ENCODE peak calls at places on chromosome 4, in six cellular contexts. One of them, this sample, is unnamed.

GRCh38 chr4:170990989-170991589 is 822.1 kb upstream of the GALNTL6 start:
- DNase-seq in prostate gland: no peak
- DNase-seq in sigmoid colon: no peak
- DNase-seq in GM12878: no peak
- DNase-seq in breast epithelium: no peak
- DNase-seq in HCT116: peak; percentile 37
- DNase-seq in this sample: no peak

GRCh38 chr4:137755033-137755471 is 222.8 kb upstream of the PCDH18 start:
- DNase-seq in prostate gland: no peak
- DNase-seq in sigmoid colon: no peak
- DNase-seq in GM12878: no peak
- DNase-seq in breast epithelium: no peak
- DNase-seq in HCT116: peak; percentile 54
- DNase-seq in this sample: no peak

GRCh38 chr4:47736555-47736954 is 101.3 kb downstream of the CORIN start:
- DNase-seq in prostate gland: no peak
- DNase-seq in sigmoid colon: no peak
- DNase-seq in GM12878: no peak
- DNase-seq in breast epithelium: no peak
- DNase-seq in HCT116: no peak
- DNase-seq in this sample: no peak

GRCh38 chr4:108193891-108194672 is 25.4 kb upstream of the LEF1 start:
- DNase-seq in prostate gland: no peak
- DNase-seq in sigmoid colon: no peak
- DNase-seq in GM12878: no peak
- DNase-seq in breast epithelium: no peak
- DNase-seq in HCT116: no peak
- DNase-seq in this sample: no peak

GRCh38 chr4:102759835-102760644 is 728 bp downstream of the MANBA start:
- DNase-seq in prostate gland: peak; percentile 15
- DNase-seq in sigmoid colon: peak; percentile 81
- DNase-seq in GM12878: peak; percentile 40
- DNase-seq in breast epithelium: no peak
- DNase-seq in HCT116: no peak
- DNase-seq in this sample: peak; percentile 28

GRCh38 chr4:53908661-53909078 is 155.7 kb downstream of the CHIC2 start:
- DNase-seq in prostate gland: peak; percentile 46
- DNase-seq in sigmoid colon: peak; percentile 72
- DNase-seq in GM12878: peak; percentile 8
- DNase-seq in breast epithelium: no peak
- DNase-seq in HCT116: peak; percentile 62
- DNase-seq in this sample: peak; percentile 15

GRCh38 chr4:129929052-129929451 is 833.1 kb downstream of the C4orf33 start:
- DNase-seq in prostate gland: no peak
- DNase-seq in sigmoid colon: no peak
- DNase-seq in GM12878: no peak
- DNase-seq in breast epithelium: no peak
- DNase-seq in HCT116: no peak
- DNase-seq in this sample: no peak

GRCh38 chr4:54527532-54527931 is 130.2 kb upstream of the KIT start:
- DNase-seq in prostate gland: no peak
- DNase-seq in sigmoid colon: no peak
- DNase-seq in GM12878: no peak
- DNase-seq in breast epithelium: no peak
- DNase-seq in HCT116: no peak
- DNase-seq in this sample: no peak

GRCh38 chr4:2796261-2797187 is 3.6 kb downstream of the SH3BP2 start:
- DNase-seq in prostate gland: peak; percentile 85
- DNase-seq in sigmoid colon: peak; percentile 70
- DNase-seq in GM12878: no peak
- DNase-seq in breast epithelium: peak; percentile 75
- DNase-seq in HCT116: no peak
- DNase-seq in this sample: peak; percentile 84

GRCh38 chr4:93788712-93789111 is 39.8 kb upstream of the ATOH1 start:
- DNase-seq in prostate gland: no peak
- DNase-seq in sigmoid colon: no peak
- DNase-seq in GM12878: no peak
- DNase-seq in breast epithelium: no peak
- DNase-seq in HCT116: peak; percentile 43
- DNase-seq in this sample: no peak

GRCh38 chr4:183289688-183290087 is 30.4 kb downstream of the CLDN22 start:
- DNase-seq in prostate gland: no peak
- DNase-seq in sigmoid colon: no peak
- DNase-seq in GM12878: no peak
- DNase-seq in breast epithelium: no peak
- DNase-seq in HCT116: no peak
- DNase-seq in this sample: no peak

GRCh38 chr4:76341063-76341462 is 34.5 kb downstream of the STBD1 start:
- DNase-seq in prostate gland: no peak
- DNase-seq in sigmoid colon: no peak
- DNase-seq in GM12878: no peak
- DNase-seq in breast epithelium: no peak
- DNase-seq in HCT116: no peak
- DNase-seq in this sample: no peak

GRCh38 chr4:182193261-182193660 is 49.9 kb upstream of the TENM3 start:
- DNase-seq in prostate gland: no peak
- DNase-seq in sigmoid colon: no peak
- DNase-seq in GM12878: no peak
- DNase-seq in breast epithelium: no peak
- DNase-seq in HCT116: no peak
- DNase-seq in this sample: no peak

GRCh38 chr4:139899346-139899745 is 233.7 kb downstream of the MGST2 start:
- DNase-seq in prostate gland: no peak
- DNase-seq in sigmoid colon: no peak
- DNase-seq in GM12878: no peak
- DNase-seq in breast epithelium: no peak
- DNase-seq in HCT116: no peak
- DNase-seq in this sample: no peak

GRCh38 chr4:105990933-105991332 is 95.7 kb downstream of the NPNT start:
- DNase-seq in prostate gland: peak; percentile 84
- DNase-seq in sigmoid colon: peak; percentile 89
- DNase-seq in GM12878: no peak
- DNase-seq in breast epithelium: peak; percentile 91
- DNase-seq in HCT116: peak; percentile 54
- DNase-seq in this sample: peak; percentile 41

GRCh38 chr4:184251680-184252000 is 34.0 kb upstream of the ENPP6 start:
- DNase-seq in prostate gland: no peak
- DNase-seq in sigmoid colon: no peak
- DNase-seq in GM12878: no peak
- DNase-seq in breast epithelium: no peak
- DNase-seq in HCT116: no peak
- DNase-seq in this sample: no peak

GRCh38 chr4:23038626-23039245 is 346.0 kb downstream of the GBA3 start:
- DNase-seq in prostate gland: no peak
- DNase-seq in sigmoid colon: no peak
- DNase-seq in GM12878: no peak
- DNase-seq in breast epithelium: no peak
- DNase-seq in HCT116: no peak
- DNase-seq in this sample: no peak

GRCh38 chr4:95215991-95216605 is 332.7 kb downstream of the UNC5C start:
- DNase-seq in prostate gland: no peak
- DNase-seq in sigmoid colon: no peak
- DNase-seq in GM12878: no peak
- DNase-seq in breast epithelium: no peak
- DNase-seq in HCT116: no peak
- DNase-seq in this sample: no peak
- H3K36me3 ChIP-seq in prostate gland: no peaks in the 10 kb centered on the region
- H3K36me3 ChIP-seq in sigmoid colon: no peaks in the 10 kb centered on the region
- H3K36me3 ChIP-seq in GM12878: no peaks in the 10 kb centered on the region
- H3K36me3 ChIP-seq in breast epithelium: no peaks in the 10 kb centered on the region
- H3K36me3 ChIP-seq in HCT116: no peaks in the 10 kb centered on the region
- H3K36me3 ChIP-seq in this sample: no peaks in the 10 kb centered on the region

DNA sequence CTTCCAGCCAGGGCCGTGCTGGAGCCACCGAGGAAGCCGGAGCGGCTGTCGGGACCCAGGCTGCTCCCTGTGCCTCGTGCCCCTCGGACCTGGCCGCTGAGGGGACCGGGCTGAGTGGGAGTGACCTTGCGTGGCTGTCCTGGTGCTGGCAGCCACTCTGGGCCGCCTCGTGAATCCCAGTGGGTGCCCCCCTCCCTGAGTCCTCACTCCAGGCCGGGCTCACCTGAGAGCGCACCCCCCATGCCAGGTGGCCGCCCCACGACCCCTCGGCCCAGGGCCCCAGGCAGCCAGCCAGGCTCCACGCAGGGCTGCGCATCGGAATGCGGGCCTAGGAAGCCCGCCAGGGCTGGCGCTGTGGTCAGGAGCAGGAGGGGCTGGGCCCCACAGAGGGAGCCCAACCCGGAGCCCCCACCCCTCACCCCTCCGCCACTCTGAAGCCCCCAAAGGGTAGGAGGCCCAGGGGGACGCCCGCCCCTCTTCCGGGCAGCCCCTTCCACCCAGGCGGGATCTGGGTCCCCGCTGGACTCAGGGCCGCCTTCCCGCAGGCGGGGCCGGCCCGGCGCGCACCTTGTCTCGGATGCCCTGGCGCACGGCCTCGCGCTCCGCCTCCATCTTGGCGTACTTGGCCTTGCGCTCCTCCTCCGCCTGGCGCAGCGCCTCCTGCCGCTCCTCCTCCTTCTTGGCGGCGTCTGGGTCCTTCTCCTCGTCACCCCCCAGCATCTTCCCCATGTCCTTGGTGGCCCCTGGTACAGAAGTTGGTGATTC is 33.9 kb downstream of the CPLX1 start:
- DNase-seq in prostate gland: peak; percentile 63
- DNase-seq in sigmoid colon: no peak
- DNase-seq in GM12878: no peak
- DNase-seq in breast epithelium: peak; percentile 83
- DNase-seq in HCT116: no peak
- DNase-seq in this sample: peak; percentile 55
- H3K4me1 ChIP-seq in prostate gland: peaks cover 6% of the 10 kb centered on the region
- H3K4me1 ChIP-seq in sigmoid colon: peaks cover 25% of the 10 kb centered on the region
- H3K4me1 ChIP-seq in GM12878: peaks cover 40% of the 10 kb centered on the region
- H3K4me1 ChIP-seq in breast epithelium: peaks cover under 1% of the 10 kb centered on the region
- H3K4me1 ChIP-seq in HCT116: no peaks in the 10 kb centered on the region
- H3K4me1 ChIP-seq in this sample: peaks cover 32% of the 10 kb centered on the region

GRCh38 chr4:83484500-83485431 is at the start of gene ABRAXAS1:
- DNase-seq in prostate gland: peak; percentile 94
- DNase-seq in sigmoid colon: peak; percentile 97
- DNase-seq in GM12878: peak; percentile 45
- DNase-seq in breast epithelium: peak; percentile 85
- DNase-seq in HCT116: peak; percentile 76
- DNase-seq in this sample: peak; percentile 95
- TF ChIP-seq POLR2AphosphoS5 in prostate gland: peak; percentile 82
- TF ChIP-seq POLR2AphosphoS5 in sigmoid colon: peak; percentile 97
- TF ChIP-seq POLR2AphosphoS5 in GM12878: peak; percentile 92
- TF ChIP-seq POLR2AphosphoS5 in breast epithelium: peak; percentile 66
- TF ChIP-seq POLR2AphosphoS5 in HCT116: peak; percentile 96
- TF ChIP-seq POLR2AphosphoS5 in this sample: peak; percentile 94

DNA sequence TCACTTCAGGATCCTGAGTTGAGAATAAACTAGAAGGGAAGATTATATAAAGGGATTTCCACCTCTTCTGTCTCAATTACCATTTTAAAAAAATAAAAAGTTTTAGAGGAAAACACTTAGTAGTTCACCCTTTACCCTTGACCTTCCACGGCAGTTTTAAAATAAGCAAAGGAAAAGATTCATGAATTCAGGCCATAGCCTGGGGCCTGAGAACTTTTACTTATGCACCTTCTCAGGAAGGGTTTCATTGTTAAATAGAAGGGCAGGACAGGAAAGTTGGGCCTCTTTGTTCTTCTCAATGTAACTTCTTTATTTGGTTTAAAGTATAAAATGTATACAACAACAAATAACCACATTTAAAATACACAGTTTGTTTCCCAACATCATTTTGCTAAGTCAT is 54.9 kb downstream of the PKD2 start:
- DNase-seq in prostate gland: no peak
- DNase-seq in sigmoid colon: no peak
- DNase-seq in GM12878: no peak
- DNase-seq in breast epithelium: no peak
- DNase-seq in HCT116: no peak
- DNase-seq in this sample: no peak
- H3K36me3 ChIP-seq in prostate gland: no peaks in the 10 kb centered on the region
- H3K36me3 ChIP-seq in sigmoid colon: peaks cover 39% of the 10 kb centered on the region
- H3K36me3 ChIP-seq in GM12878: no peaks in the 10 kb centered on the region
- H3K36me3 ChIP-seq in breast epithelium: no peaks in the 10 kb centered on the region
- H3K36me3 ChIP-seq in HCT116: peaks cover 5% of the 10 kb centered on the region
- H3K36me3 ChIP-seq in this sample: peaks cover 34% of the 10 kb centered on the region

GRCh38 chr4:128525939-128526630 is 238.5 kb upstream of the PGRMC2 start:
- DNase-seq in prostate gland: peak; percentile 29
- DNase-seq in sigmoid colon: no peak
- DNase-seq in GM12878: no peak
- DNase-seq in breast epithelium: no peak
- DNase-seq in HCT116: no peak
- DNase-seq in this sample: no peak
- H3K4me1 ChIP-seq in prostate gland: peaks cover 11% of the 10 kb centered on the region
- H3K4me1 ChIP-seq in sigmoid colon: peaks cover 4% of the 10 kb centered on the region
- H3K4me1 ChIP-seq in GM12878: no peaks in the 10 kb centered on the region
- H3K4me1 ChIP-seq in breast epithelium: no peaks in the 10 kb centered on the region
- H3K4me1 ChIP-seq in HCT116: peaks cover 33% of the 10 kb centered on the region
- H3K4me1 ChIP-seq in this sample: peaks cover 18% of the 10 kb centered on the region

GRCh38 chr4:71663780-71664179 is 120.1 kb downstream of the GC start:
- DNase-seq in prostate gland: no peak
- DNase-seq in sigmoid colon: no peak
- DNase-seq in GM12878: no peak
- DNase-seq in breast epithelium: no peak
- DNase-seq in HCT116: no peak
- DNase-seq in this sample: no peak
- TF ChIP-seq POLR2AphosphoS5 in prostate gland: no peak
- TF ChIP-seq POLR2AphosphoS5 in sigmoid colon: no peak
- TF ChIP-seq POLR2AphosphoS5 in GM12878: no peak
- TF ChIP-seq POLR2AphosphoS5 in breast epithelium: no peak
- TF ChIP-seq POLR2AphosphoS5 in HCT116: no peak
- TF ChIP-seq POLR2AphosphoS5 in this sample: no peak

GRCh38 chr4:7073526-7074390 is 5.9 kb upstream of the GRPEL1 start:
- DNase-seq in prostate gland: peak; percentile 15
- DNase-seq in sigmoid colon: no peak
- DNase-seq in GM12878: no peak
- DNase-seq in breast epithelium: no peak
- DNase-seq in HCT116: peak; percentile 65
- DNase-seq in this sample: no peak
- H3K36me3 ChIP-seq in prostate gland: no peaks in the 10 kb centered on the region
- H3K36me3 ChIP-seq in sigmoid colon: no peaks in the 10 kb centered on the region
- H3K36me3 ChIP-seq in GM12878: no peaks in the 10 kb centered on the region
- H3K36me3 ChIP-seq in breast epithelium: no peaks in the 10 kb centered on the region
- H3K36me3 ChIP-seq in HCT116: no peaks in the 10 kb centered on the region
- H3K36me3 ChIP-seq in this sample: no peaks in the 10 kb centered on the region

DNA sequence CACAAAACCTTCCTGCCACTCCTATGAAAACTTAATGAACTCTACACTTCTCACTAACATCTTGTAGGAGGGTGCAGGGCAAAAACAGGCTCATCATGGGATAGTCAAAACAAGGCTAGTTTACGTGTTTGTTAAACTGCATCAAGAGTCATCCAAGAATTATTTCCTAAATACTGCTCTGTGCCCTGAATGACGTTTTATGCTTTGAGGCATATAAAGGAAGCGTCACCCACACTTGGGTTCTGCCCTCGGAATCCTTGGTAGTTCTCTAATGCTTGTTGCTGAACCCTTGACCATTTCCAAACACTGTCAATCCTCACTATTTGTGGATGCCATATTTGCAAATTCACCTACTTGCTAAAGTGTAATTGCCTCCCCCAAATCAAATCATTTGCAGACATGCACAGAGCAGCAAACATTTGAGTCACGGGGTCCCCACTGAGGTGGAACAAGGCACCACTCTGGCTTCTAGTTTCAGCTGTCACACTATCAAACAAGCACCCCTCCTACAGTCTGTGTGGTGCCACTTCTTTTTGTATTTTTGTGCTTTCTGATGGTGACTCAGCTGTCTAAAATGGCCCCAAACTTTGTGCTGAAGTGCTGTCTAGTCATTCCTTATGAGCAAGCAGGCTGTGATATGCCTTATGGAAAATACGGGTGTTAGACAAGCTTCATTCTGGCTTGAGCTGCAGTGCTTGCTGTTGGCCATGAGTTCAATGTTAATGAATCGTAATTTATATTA is 15.5 kb downstream of the IGFBP7 start:
- DNase-seq in prostate gland: no peak
- DNase-seq in sigmoid colon: no peak
- DNase-seq in GM12878: no peak
- DNase-seq in breast epithelium: no peak
- DNase-seq in HCT116: no peak
- DNase-seq in this sample: no peak
- H3K4me1 ChIP-seq in prostate gland: no peaks in the 10 kb centered on the region
- H3K4me1 ChIP-seq in sigmoid colon: peaks cover 84% of the 10 kb centered on the region
- H3K4me1 ChIP-seq in GM12878: no peaks in the 10 kb centered on the region
- H3K4me1 ChIP-seq in breast epithelium: no peaks in the 10 kb centered on the region
- H3K4me1 ChIP-seq in HCT116: no peaks in the 10 kb centered on the region
- H3K4me1 ChIP-seq in this sample: peaks cover 17% of the 10 kb centered on the region

This sample was measured in transverse colon.